ENCODE peak calls at places on chromosomes 5 and 9, in four cellular contexts. O is lung, A is NCI-H1092, J is GM23248. I is an unnamed sample.

GRCh38 chr5:134110382-134110781 is 4.1 kb upstream of the TCF7 start:
- DNase-seq in O (no peak), A (no peak), J (no peak), I (no peak)

GRCh38 chr5:36587354-36587753 is 19.1 kb upstream of the SLC1A3 start:
- DNase-seq in O (no peak), A (no peak), J (no peak), I (no peak)

GRCh38 chr5:81579525-81579924 is 171.4 kb downstream of the SSBP2 start:
- DNase-seq in O (no peak), A (peak), J (peak), I (no peak)

GRCh38 chr9:126524353-126525077 is 89.2 kb upstream of the LMX1B start:
- DNase-seq in O (no peak), A (no peak), J (no peak), I (no peak)

GRCh38 chr5:142894749-142895148 is 124.6 kb downstream of the ARHGAP26 start:
- DNase-seq in O (no peak), A (no peak), J (peak), I (no peak)

GRCh38 chr5:168093200-168093930 is 198.1 kb upstream of the WWC1 start:
- DNase-seq in O (no peak), A (no peak), J (peak), I (no peak)

GRCh38 chr5:52727568-52727967 is 60.1 kb upstream of the ITGA1 start:
- DNase-seq in O (no peak), A (no peak), J (peak), I (no peak)

GRCh38 chr9:71127301-71127700 is 5.9 kb upstream of the TRPM3 start:
- DNase-seq in O (no peak), A (no peak), J (no peak), I (no peak)

GRCh38 chr9:69622664-69623063 is 49.5 kb downstream of the APBA1 start:
- DNase-seq in O (no peak), A (no peak), J (peak), I (no peak)

GRCh38 chr5:94693043-94693822 is 74.8 kb downstream of the SLF1 start:
- DNase-seq in O (no peak), A (peak), J (peak), I (peak)

GRCh38 chr5:169443249-169443784 is 140.3 kb upstream of the SPDL1 start:
- DNase-seq in O (no peak), A (no peak), J (no peak), I (no peak)

GRCh38 chr9:110307191-110307590 is 30.5 kb downstream of the TXNDC8 start:
- DNase-seq in O (no peak), A (no peak), J (no peak), I (no peak)

GRCh38 chr5:155024015-155024414 is 10.5 kb downstream of the KIF4B start:
- DNase-seq in O (no peak), A (no peak), J (peak), I (no peak)

GRCh38 chr5:134141346-134142050 is 27.0 kb downstream of the TCF7 start:
- DNase-seq in O (no peak), A (no peak), J (peak), I (no peak)

GRCh38 chr5:155735388-155735787 is 591.6 kb upstream of the SGCD start:
- DNase-seq in O (no peak), A (peak), J (peak), I (no peak)

GRCh38 chr5:133121611-133122150 is 69.9 kb downstream of the HSPA4 start:
- DNase-seq in O (no peak), A (no peak), J (no peak), I (no peak)

GRCh38 chr5:58002318-58002717 is 457.6 kb downstream of the PLK2 start:
- DNase-seq in O (no peak), A (no peak), J (peak), I (no peak)

GRCh38 chr5:95892784-95893354 is 68.8 kb downstream of the ELL2 start:
- DNase-seq in O (no peak), A (no peak), J (peak), I (no peak)

I was measured in memory B cell.